ENCODE peak calls at places on chromosomes 13 and 19, in nine cellular contexts. K is activated CD4-positive, alpha-beta T cell treated with anti-CD3 and anti-CD28 coated beads, Interleukin-2, amount 50 U/mL, for 48 hours; A is neural progenitor cell; Q is SIG-M5; Z is adipocyte; V is BJ; J is choroid plexus epithelial cell; S is PC-3; U is GM13976. L is an unnamed sample.

GRCh38 chr13:97141564-97142005 is 80.5 kb upstream of the MBNL2 start:
- DNase-seq in Q (peak), S (peak), Z (peak), A (peak), U (peak), J (peak), V (no peak), K (peak), L (peak)

GRCh38 chr19:3855321-3855720 is 13.5 kb downstream of the ZFR2 start:
- DNase-seq in Q (no peak), Z (no peak), V (no peak), K (no peak), S (peak), U (no peak), J (no peak), A (no peak), L (no peak)

GRCh38 chr19:30160426-30160825 is 211.8 kb upstream of the ZNF536 start:
- DNase-seq in V (no peak), A (no peak), Q (no peak), Z (no peak), K (no peak), U (no peak), J (no peak), S (no peak), L (no peak)

GRCh38 chr13:37306778-37307544 is 201.5 kb upstream of the CSNK1A1L start:
- DNase-seq in A (no peak), K (no peak), S (peak), Q (no peak), J (peak), U (no peak), Z (peak), V (peak), L (no peak)

GRCh38 chr13:112756967-112757758 is 67.3 kb downstream of the ATP11A start:
- DNase-seq in S (no peak), U (no peak), K (no peak), A (peak), Q (no peak), J (no peak), Z (no peak), V (no peak), L (no peak)

GRCh38 chr19:6210721-6211600 is 68.8 kb downstream of the MLLT1 start:
- DNase-seq in A (no peak), U (no peak), J (no peak), S (no peak), V (no peak), Z (no peak), K (no peak), Q (no peak), L (no peak)

GRCh38 chr19:58439576-58440554 is at the start of gene ZNF132:
- DNase-seq in S (no peak), A (peak), J (peak), U (peak), Q (no peak), V (peak), Z (peak), K (peak), L (peak)

GRCh38 chr19:17511724-17512573 is 500 bp downstream of the PGLS start:
- DNase-seq in K (peak), Z (peak), A (peak), U (peak), J (peak), Q (peak), V (no peak), S (peak), L (peak)

GRCh38 chr13:113836917-113837553 is 26.8 kb downstream of the GAS6 start:
- DNase-seq in U (no peak), A (no peak), K (no peak), Q (no peak), J (peak), S (peak), Z (peak), V (peak), L (no peak)

GRCh38 chr13:67137044-67137735 is 92.9 kb downstream of the PCDH9 start:
- DNase-seq in K (no peak), V (no peak), S (no peak), A (no peak), Q (no peak), U (no peak), Z (peak), J (peak), L (no peak)

GRCh38 chr13:88246239-88246638 is 575.1 kb downstream of the SLITRK5 start:
- DNase-seq in S (no peak), K (no peak), V (no peak), Q (no peak), J (no peak), A (no peak), U (no peak), Z (no peak), L (no peak)

GRCh38 chr13:35086667-35087066 is 144.6 kb downstream of the NBEA start:
- DNase-seq in A (no peak), V (no peak), S (peak), U (no peak), K (no peak), Q (no peak), Z (no peak), J (peak), L (no peak)

GRCh38 chr13:62375653-62376052 is 960.0 kb upstream of the PCDH20 start:
- DNase-seq in U (no peak), Q (no peak), A (no peak), S (no peak), V (no peak), Z (no peak), J (no peak), K (no peak), L (no peak)

GRCh38 chr13:43846496-43846895 is 33.0 kb downstream of the CCDC122 start:
- DNase-seq in Q (no peak), J (peak), S (no peak), U (no peak), V (peak), A (no peak), K (no peak), Z (peak), L (no peak)

GRCh38 chr19:1406496-1406817 is 929 bp upstream of the DAZAP1 start:
- DNase-seq in Z (no peak), Q (no peak), U (no peak), K (no peak), J (no peak), S (no peak), V (no peak), A (no peak), L (no peak)

GRCh38 chr13:99811067-99811715 is 160.4 kb downstream of the ZIC5 start:
- DNase-seq in S (no peak), Q (no peak), Z (no peak), U (no peak), A (no peak), J (no peak), K (no peak), V (no peak), L (no peak)

GRCh38 chr13:49329831-49330545 is 82.3 kb downstream of the CDADC1 start:
- DNase-seq in A (no peak), Q (no peak), U (no peak), J (no peak), K (no peak), Z (no peak), S (no peak), V (no peak), L (no peak)

GRCh38 chr19:39701291-39701690 is 3.0 kb upstream of the LGALS14 start:
- DNase-seq in S (no peak), U (no peak), Q (no peak), K (no peak), V (no peak), J (no peak), A (no peak), Z (no peak), L (no peak)

GRCh38 chr13:36981156-36981743 is 17.9 kb downstream of the ALG5 start:
- DNase-seq in A (peak), Z (peak), U (peak), Q (peak), V (peak), J (peak), S (peak), K (no peak), L (no peak)

GRCh38 chr19:50644315-50644915 is 4.7 kb upstream of the SYT3 start:
- DNase-seq in V (no peak), A (no peak), J (no peak), Q (no peak), K (no peak), U (no peak), Z (no peak), S (no peak), L (no peak)

GRCh38 chr19:34484328-34484727 is 2.8 kb downstream of the WTIP start:
- DNase-seq in J (no peak), S (no peak), U (no peak), Q (no peak), V (no peak), Z (no peak), A (no peak), K (no peak), L (no peak)

GRCh38 chr19:16585808-16586476 is 13.7 kb upstream of the SLC35E1 start:
- DNase-seq in Q (no peak), S (no peak), A (no peak), J (no peak), K (peak), Z (no peak), U (peak), V (no peak), L (peak)